ENCODE peak calls at places on chromosomes 1 and 21, in five cellular contexts. One of them, this sample, is unnamed.

GRCh38 chr1:67710417-67710816 is 25.4 kb downstream of the GADD45A start:
- DNase-seq in CD8-positive, alpha-beta T cell: no peak
- DNase-seq in AG04450: no peak
- DNase-seq in lung: no peak
- DNase-seq in fibroblast of pulmonary artery: peak; percentile 72
- DNase-seq in this sample: peak; percentile 83

GRCh38 chr1:25977816-25978215 is 20.0 kb downstream of the PAFAH2 start:
- DNase-seq in AG04450: no peak
- DNase-seq in lung: no peak
- DNase-seq in CD8-positive, alpha-beta T cell: no peak
- DNase-seq in fibroblast of pulmonary artery: no peak
- DNase-seq in this sample: no peak

GRCh38 chr21:41585199-41585994 is 77.4 kb upstream of the TMPRSS2 start:
- DNase-seq in CD8-positive, alpha-beta T cell: no peak
- DNase-seq in lung: no peak
- DNase-seq in AG04450: no peak
- DNase-seq in fibroblast of pulmonary artery: no peak
- DNase-seq in this sample: no peak

GRCh38 chr1:207049514-207049913 is 1.5 kb downstream of the YOD1 start:
- DNase-seq in fibroblast of pulmonary artery: no peak
- DNase-seq in lung: no peak
- DNase-seq in CD8-positive, alpha-beta T cell: no peak
- DNase-seq in AG04450: no peak
- DNase-seq in this sample: no peak

GRCh38 chr1:177171536-177172123 is 872 bp downstream of the BRINP2 start:
- DNase-seq in fibroblast of pulmonary artery: no peak
- DNase-seq in CD8-positive, alpha-beta T cell: no peak
- DNase-seq in AG04450: no peak
- DNase-seq in lung: no peak
- DNase-seq in this sample: no peak

GRCh38 chr1:231893400-231894102 is 267.0 kb downstream of the DISC1 start:
- DNase-seq in AG04450: no peak
- DNase-seq in fibroblast of pulmonary artery: no peak
- DNase-seq in CD8-positive, alpha-beta T cell: no peak
- DNase-seq in lung: no peak
- DNase-seq in this sample: no peak

GRCh38 chr1:67578397-67579020 is 106.5 kb upstream of the GADD45A start:
- DNase-seq in fibroblast of pulmonary artery: no peak
- DNase-seq in CD8-positive, alpha-beta T cell: no peak
- DNase-seq in lung: no peak
- DNase-seq in AG04450: no peak
- DNase-seq in this sample: no peak

GRCh38 chr1:26772687-26773086 is 15.1 kb upstream of the PIGV start:
- DNase-seq in fibroblast of pulmonary artery: peak; percentile 88
- DNase-seq in CD8-positive, alpha-beta T cell: no peak
- DNase-seq in lung: no peak
- DNase-seq in AG04450: peak; percentile 93
- DNase-seq in this sample: peak; percentile 88

GRCh38 chr1:155960081-155960745 is 18.1 kb downstream of the ARHGEF2 start:
- DNase-seq in CD8-positive, alpha-beta T cell: no peak
- DNase-seq in lung: no peak
- DNase-seq in AG04450: no peak
- DNase-seq in fibroblast of pulmonary artery: no peak
- DNase-seq in this sample: no peak

GRCh38 chr1:39791838-39792237 is 3.2 kb upstream of the BMP8B start:
- DNase-seq in fibroblast of pulmonary artery: no peak
- DNase-seq in AG04450: no peak
- DNase-seq in lung: no peak
- DNase-seq in CD8-positive, alpha-beta T cell: no peak
- DNase-seq in this sample: no peak

GRCh38 chr1:8482844-8483436 is 165.0 kb downstream of the SLC45A1 start:
- DNase-seq in CD8-positive, alpha-beta T cell: no peak
- DNase-seq in fibroblast of pulmonary artery: peak; percentile 23
- DNase-seq in AG04450: no peak
- DNase-seq in lung: no peak
- DNase-seq in this sample: peak; percentile 84

GRCh38 chr21:41211041-41211426 is 43.1 kb downstream of the BACE2 start:
- DNase-seq in lung: no peak
- DNase-seq in AG04450: no peak
- DNase-seq in fibroblast of pulmonary artery: no peak
- DNase-seq in CD8-positive, alpha-beta T cell: no peak
- DNase-seq in this sample: no peak

GRCh38 chr1:117735045-117735992 is 129.5 kb downstream of the TENT5C start:
- DNase-seq in fibroblast of pulmonary artery: peak; percentile 65
- DNase-seq in lung: no peak
- DNase-seq in CD8-positive, alpha-beta T cell: peak; percentile 41
- DNase-seq in AG04450: no peak
- DNase-seq in this sample: peak; percentile 46

GRCh38 chr1:8017495-8018310 is 8.4 kb downstream of the ERRFI1 start:
- DNase-seq in AG04450: no peak
- DNase-seq in CD8-positive, alpha-beta T cell: no peak
- DNase-seq in fibroblast of pulmonary artery: no peak
- DNase-seq in lung: no peak
- DNase-seq in this sample: peak; percentile 81

GRCh38 chr1:41716188-41717130 is 202.3 kb downstream of the HIVEP3 start:
- DNase-seq in CD8-positive, alpha-beta T cell: no peak
- DNase-seq in fibroblast of pulmonary artery: no peak
- DNase-seq in lung: no peak
- DNase-seq in AG04450: no peak
- DNase-seq in this sample: no peak

GRCh38 chr21:16713331-16714114 is 799.3 kb upstream of the CXADR start:
- DNase-seq in fibroblast of pulmonary artery: peak; percentile 45
- DNase-seq in CD8-positive, alpha-beta T cell: no peak
- DNase-seq in lung: no peak
- DNase-seq in AG04450: no peak
- DNase-seq in this sample: no peak

GRCh38 chr1:150765229-150765976 is at the start of gene CTSS:
- DNase-seq in fibroblast of pulmonary artery: peak; percentile 20
- DNase-seq in CD8-positive, alpha-beta T cell: no peak
- DNase-seq in AG04450: no peak
- DNase-seq in lung: no peak
- DNase-seq in this sample: no peak

GRCh38 chr1:51621161-51621560 is 4.3 kb downstream of the OSBPL9 start:
- DNase-seq in lung: no peak
- DNase-seq in AG04450: no peak
- DNase-seq in fibroblast of pulmonary artery: no peak
- DNase-seq in CD8-positive, alpha-beta T cell: no peak
- DNase-seq in this sample: no peak

GRCh38 chr1:28811766-28812668 is at the start of gene OPRD1:
- DNase-seq in AG04450: no peak
- DNase-seq in CD8-positive, alpha-beta T cell: no peak
- DNase-seq in lung: no peak
- DNase-seq in fibroblast of pulmonary artery: no peak
- DNase-seq in this sample: no peak

GRCh38 chr1:46448109-46448911 is 41.3 kb upstream of the DMBX1 start:
- DNase-seq in CD8-positive, alpha-beta T cell: no peak
- DNase-seq in AG04450: no peak
- DNase-seq in fibroblast of pulmonary artery: no peak
- DNase-seq in lung: no peak
- DNase-seq in this sample: no peak

GRCh38 chr1:227805606-227806197 is 9.8 kb upstream of the PRSS38 start:
- DNase-seq in AG04450: peak; percentile 56
- DNase-seq in CD8-positive, alpha-beta T cell: no peak
- DNase-seq in fibroblast of pulmonary artery: peak; percentile 71
- DNase-seq in lung: no peak
- DNase-seq in this sample: peak; percentile 98

GRCh38 chr21:42849759-42850412 is 29.5 kb downstream of the WDR4 start:
- DNase-seq in AG04450: no peak
- DNase-seq in CD8-positive, alpha-beta T cell: no peak
- DNase-seq in fibroblast of pulmonary artery: no peak
- DNase-seq in lung: no peak
- DNase-seq in this sample: no peak

GRCh38 chr1:106584127-106584526 is 472.3 kb upstream of the PRMT6 start:
- DNase-seq in AG04450: no peak
- DNase-seq in fibroblast of pulmonary artery: no peak
- DNase-seq in CD8-positive, alpha-beta T cell: no peak
- DNase-seq in lung: no peak
- DNase-seq in this sample: no peak

GRCh38 chr1:227788279-227789041 is 27.0 kb upstream of the PRSS38 start:
- DNase-seq in fibroblast of pulmonary artery: peak; percentile 11
- DNase-seq in CD8-positive, alpha-beta T cell: no peak
- DNase-seq in AG04450: no peak
- DNase-seq in lung: peak; percentile 80
- DNase-seq in this sample: peak; percentile 65

GRCh38 chr1:232201024-232201423 is 428.9 kb downstream of the SIPA1L2 start:
- DNase-seq in CD8-positive, alpha-beta T cell: no peak
- DNase-seq in lung: no peak
- DNase-seq in AG04450: no peak
- DNase-seq in fibroblast of pulmonary artery: no peak
- DNase-seq in this sample: no peak

GRCh38 chr1:59928996-59929395 is 2.4 kb upstream of the CYP2J2 start:
- DNase-seq in CD8-positive, alpha-beta T cell: no peak
- DNase-seq in lung: no peak
- DNase-seq in fibroblast of pulmonary artery: no peak
- DNase-seq in AG04450: no peak
- DNase-seq in this sample: peak; percentile 64

GRCh38 chr1:15684468-15685283 is 556 bp downstream of the PLEKHM2 start:
- DNase-seq in AG04450: no peak
- DNase-seq in lung: no peak
- DNase-seq in CD8-positive, alpha-beta T cell: peak; percentile 27
- DNase-seq in fibroblast of pulmonary artery: peak; percentile 18
- DNase-seq in this sample: no peak

GRCh38 chr1:5597991-5598823 is 394.0 kb downstream of the NPHP4 start:
- DNase-seq in fibroblast of pulmonary artery: no peak
- DNase-seq in CD8-positive, alpha-beta T cell: no peak
- DNase-seq in lung: peak; percentile 28
- DNase-seq in AG04450: no peak
- DNase-seq in this sample: no peak

GRCh38 chr1:56663846-56664245 is 18.7 kb downstream of the PRKAA2 start:
- DNase-seq in lung: no peak
- DNase-seq in AG04450: no peak
- DNase-seq in fibroblast of pulmonary artery: no peak
- DNase-seq in CD8-positive, alpha-beta T cell: no peak
- DNase-seq in this sample: no peak

GRCh38 chr1:25431495-25432363 is 1.0 kb downstream of the MACO1 start:
- DNase-seq in lung: peak; percentile 31
- DNase-seq in CD8-positive, alpha-beta T cell: no peak
- DNase-seq in fibroblast of pulmonary artery: no peak
- DNase-seq in AG04450: no peak
- DNase-seq in this sample: no peak

GRCh38 chr21:36388835-36389234 is 3.6 kb downstream of the CHAF1B start:
- DNase-seq in fibroblast of pulmonary artery: peak; percentile 57
- DNase-seq in AG04450: no peak
- DNase-seq in lung: peak; percentile 30
- DNase-seq in CD8-positive, alpha-beta T cell: no peak
- DNase-seq in this sample: peak; percentile 59

GRCh38 chr1:54329337-54329954 is 76.7 kb downstream of the SSBP3 start:
- DNase-seq in lung: no peak
- DNase-seq in AG04450: no peak
- DNase-seq in CD8-positive, alpha-beta T cell: no peak
- DNase-seq in fibroblast of pulmonary artery: no peak
- DNase-seq in this sample: peak; percentile 20

GRCh38 chr1:17066530-17067426 is 12.9 kb upstream of the SDHB start:
- DNase-seq in lung: no peak
- DNase-seq in AG04450: no peak
- DNase-seq in fibroblast of pulmonary artery: no peak
- DNase-seq in CD8-positive, alpha-beta T cell: no peak
- DNase-seq in this sample: no peak

GRCh38 chr21:41848533-41848932 is 30.6 kb downstream of the PRDM15 start:
- DNase-seq in fibroblast of pulmonary artery: no peak
- DNase-seq in lung: no peak
- DNase-seq in CD8-positive, alpha-beta T cell: no peak
- DNase-seq in AG04450: no peak
- DNase-seq in this sample: no peak

GRCh38 chr1:94284481-94284880 is 47.1 kb upstream of the ARHGAP29 start:
- DNase-seq in CD8-positive, alpha-beta T cell: no peak
- DNase-seq in lung: no peak
- DNase-seq in fibroblast of pulmonary artery: no peak
- DNase-seq in AG04450: no peak
- DNase-seq in this sample: no peak
- TF ChIP-seq CTCF in CD8-positive, alpha-beta T cell: no peak
- TF ChIP-seq CTCF in lung: no peak
- TF ChIP-seq CTCF in fibroblast of pulmonary artery: no peak
- TF ChIP-seq CTCF in AG04450: no peak
- TF ChIP-seq CTCF in this sample: no peak

GRCh38 chr1:216926681-216927080 is 203.5 kb upstream of the ESRRG start:
- DNase-seq in lung: no peak
- DNase-seq in CD8-positive, alpha-beta T cell: no peak
- DNase-seq in fibroblast of pulmonary artery: no peak
- DNase-seq in AG04450: no peak
- DNase-seq in this sample: no peak
- H3K4me3 ChIP-seq in lung: no peak overlapping the region
- H3K4me3 ChIP-seq in CD8-positive, alpha-beta T cell: no peak overlapping the region
- H3K4me3 ChIP-seq in fibroblast of pulmonary artery: no peak overlapping the region
- H3K4me3 ChIP-seq in AG04450: no peak overlapping the region
- H3K4me3 ChIP-seq in this sample: no peak overlapping the region

GRCh38 chr1:205211839-205212241 is 338 bp upstream of the DSTYK start:
- DNase-seq in CD8-positive, alpha-beta T cell: no peak
- DNase-seq in lung: no peak
- DNase-seq in fibroblast of pulmonary artery: no peak
- DNase-seq in AG04450: no peak
- DNase-seq in this sample: no peak

GRCh38 chr1:205208805-205209204 is 2.7 kb downstream of the DSTYK start:
- DNase-seq in AG04450: no peak
- DNase-seq in CD8-positive, alpha-beta T cell: no peak
- DNase-seq in lung: no peak
- DNase-seq in fibroblast of pulmonary artery: no peak
- DNase-seq in this sample: no peak

GRCh38 chr1:205214756-205215155 is 3.3 kb upstream of the DSTYK start:
- DNase-seq in lung: no peak
- DNase-seq in AG04450: no peak
- DNase-seq in fibroblast of pulmonary artery: no peak
- DNase-seq in CD8-positive, alpha-beta T cell: no peak
- DNase-seq in this sample: no peak

GRCh38 chr1:205216588-205216987 is 5.1 kb upstream of the DSTYK start:
- DNase-seq in lung: no peak
- DNase-seq in fibroblast of pulmonary artery: no peak
- DNase-seq in AG04450: no peak
- DNase-seq in CD8-positive, alpha-beta T cell: no peak
- DNase-seq in this sample: no peak

GRCh38 chr1:205210876-205211838 is at the start of gene DSTYK:
- DNase-seq in fibroblast of pulmonary artery: peak; percentile 98
- DNase-seq in lung: peak; percentile 94
- DNase-seq in CD8-positive, alpha-beta T cell: peak; percentile 91
- DNase-seq in AG04450: peak; percentile 91
- DNase-seq in this sample: peak; percentile 97
- TF ChIP-seq CTCF in fibroblast of pulmonary artery: no peak
- TF ChIP-seq CTCF in lung: no peak
- TF ChIP-seq CTCF in CD8-positive, alpha-beta T cell: no peak
- TF ChIP-seq CTCF in AG04450: peak; percentile 30
- TF ChIP-seq CTCF in this sample: no peak

GRCh38 chr1:198643827-198644226 is 5.0 kb downstream of the PTPRC start:
- DNase-seq in CD8-positive, alpha-beta T cell: no peak
- DNase-seq in lung: no peak
- DNase-seq in AG04450: no peak
- DNase-seq in fibroblast of pulmonary artery: no peak
- DNase-seq in this sample: no peak

GRCh38 chr1:198643001-198643400 is 4.2 kb downstream of the PTPRC start:
- DNase-seq in CD8-positive, alpha-beta T cell: no peak
- DNase-seq in lung: no peak
- DNase-seq in fibroblast of pulmonary artery: no peak
- DNase-seq in AG04450: no peak
- DNase-seq in this sample: no peak

GRCh38 chr1:198639581-198640235 is 868 bp downstream of the PTPRC start:
- DNase-seq in CD8-positive, alpha-beta T cell: no peak
- DNase-seq in lung: no peak
- DNase-seq in AG04450: no peak
- DNase-seq in fibroblast of pulmonary artery: no peak
- DNase-seq in this sample: no peak

GRCh38 chr1:198641506-198641905 is 2.7 kb downstream of the PTPRC start:
- DNase-seq in fibroblast of pulmonary artery: no peak
- DNase-seq in AG04450: no peak
- DNase-seq in lung: no peak
- DNase-seq in CD8-positive, alpha-beta T cell: no peak
- DNase-seq in this sample: peak; percentile 59

GRCh38 chr1:198641966-198642656 is 3.3 kb downstream of the PTPRC start:
- DNase-seq in AG04450: no peak
- DNase-seq in fibroblast of pulmonary artery: no peak
- DNase-seq in CD8-positive, alpha-beta T cell: no peak
- DNase-seq in lung: no peak
- DNase-seq in this sample: no peak
- H3K4me3 ChIP-seq in AG04450: no peak overlapping the region
- H3K4me3 ChIP-seq in fibroblast of pulmonary artery: no peak overlapping the region
- H3K4me3 ChIP-seq in CD8-positive, alpha-beta T cell: peak overlapping the region; percentile 83
- H3K4me3 ChIP-seq in lung: no peak overlapping the region
- H3K4me3 ChIP-seq in this sample: no peak overlapping the region

This sample was measured in epithelial cell of esophagus.